ENCODE peak calls at places on chromosomes 16 and 17, in four cellular contexts. U is NCI-H1105 treated with DMSO at 0.1 percent for 48 hours; T is stimulated activated CD4-positive, alpha-beta T cell treated with anti-CD3 and anti-CD28 coated beads, Interleukin-4, amount 100 ng/mL, for 4 hours; Z is IMR-90. N is an unnamed sample.

GRCh38 chr17:80986816-80987480 is 4.7 kb upstream of the CHMP6 start:
- DNase-seq in U (no peak), T (no peak), Z (no peak), N (no peak)

GRCh38 chr16:81337097-81337496 is 22.3 kb downstream of the GAN start:
- DNase-seq in U (no peak), T (no peak), Z (no peak), N (no peak)

GRCh38 chr17:17682293-17682736 is 1.1 kb downstream of the RAI1 start:
- DNase-seq in U (peak; percentile 39), T (peak; percentile 54), Z (no peak), N (peak; percentile 70)

GRCh38 chr17:41665566-41666335 is 22.9 kb upstream of the EIF1 start:
- DNase-seq in U (peak; percentile 89), T (peak; percentile 91), Z (peak; percentile 74), N (peak; percentile 89)

GRCh38 chr17:69870751-69871199 is 204.2 kb upstream of the KCNJ16 start:
- DNase-seq in U (no peak), T (no peak), Z (peak; percentile 88), N (no peak)

GRCh38 chr16:8863594-8864424 is 5.0 kb downstream of the CARHSP1 start:
- DNase-seq in U (no peak), T (no peak), Z (no peak), N (peak; percentile 69)

GRCh38 chr17:40608061-40608581 is 39.5 kb downstream of the SMARCE1 start:
- DNase-seq in U (no peak), T (no peak), Z (no peak), N (no peak)

GRCh38 chr16:2280981-2281542 is 13.1 kb upstream of the RNPS1 start:
- DNase-seq in U (no peak), T (no peak), Z (no peak), N (no peak)

GRCh38 chr16:56332464-56333079 is 92.8 kb downstream of the AMFR start:
- DNase-seq in U (no peak), T (no peak), Z (peak; percentile 45), N (peak; percentile 75)

GRCh38 chr17:11372692-11373091 is 131.7 kb downstream of the SHISA6 start:
- DNase-seq in U (no peak), T (no peak), Z (no peak), N (no peak)

GRCh38 chr17:16415031-16415924 is at the start of gene TRPV2:
- DNase-seq in U (no peak), T (peak; percentile 46), Z (no peak), N (peak; percentile 66)

GRCh38 chr16:86044241-86044671 is 145.3 kb downstream of the IRF8 start:
- DNase-seq in U (no peak), T (peak; percentile 51), Z (peak; percentile 64), N (peak; percentile 47)

GRCh38 chr16:19329932-19330331 is 44.4 kb downstream of the CLEC19A start:
- DNase-seq in U (no peak), T (no peak), Z (no peak), N (no peak)

GRCh38 chr16:3664187-3664896 is 9.9 kb downstream of the DNASE1 start:
- DNase-seq in U (no peak), T (no peak), Z (no peak), N (no peak)

GRCh38 chr17:48816774-48817590 is at the start of gene TTLL6:
- DNase-seq in U (peak; percentile 95), T (peak; percentile 65), Z (peak; percentile 56), N (peak; percentile 96)

GRCh38 chr17:6695565-6695964 is 17.6 kb downstream of the SLC13A5 start:
- DNase-seq in U (no peak), T (no peak), Z (no peak), N (no peak)

GRCh38 chr16:55257971-55258613 is 65.9 kb upstream of the IRX6 start:
- DNase-seq in U (no peak), T (peak; percentile 28), Z (peak; percentile 26), N (peak; percentile 74)

GRCh38 chr17:62194401-62194800 is 129.3 kb upstream of the MED13 start:
- DNase-seq in U (no peak), T (no peak), Z (no peak), N (no peak)

GRCh38 chr16:78957328-78958100 is 643.0 kb downstream of the MAF start:
- DNase-seq in U (peak; percentile 57), T (peak; percentile 17), Z (no peak), N (no peak)

GRCh38 chr17:71440513-71440912 is 680.3 kb upstream of the SOX9 start:
- DNase-seq in U (no peak), T (no peak), Z (peak; percentile 15), N (no peak)

GRCh38 chr16:19601083-19601976 is 45.8 kb downstream of the VPS35L start:
- DNase-seq in U (peak; percentile 32), T (peak; percentile 2), Z (peak; percentile 36), N (no peak)

GRCh38 chr17:58317421-58318064 is 11.1 kb downstream of the TSPOAP1 start:
- DNase-seq in U (peak; percentile 38), T (peak; percentile 49), Z (peak; percentile 75), N (peak; percentile 31)

GRCh38 chr16:71723537-71724319 is 773 bp downstream of the PHLPP2 start:
- DNase-seq in U (peak; percentile 60), T (peak; percentile 81), Z (peak; percentile 49), N (peak; percentile 82)

GRCh38 chr16:15704545-15704987 is 54.5 kb downstream of the NDE1 start:
- DNase-seq in U (peak; percentile 30), T (peak; percentile 73), Z (peak; percentile 69), N (peak; percentile 46)

GRCh38 chr16:58678716-58679115 is 5.9 kb downstream of the SLC38A7 start:
- DNase-seq in U (no peak), T (no peak), Z (no peak), N (no peak)

GRCh38 chr17:5800131-5800530 is 215.8 kb upstream of the NLRP1 start:
- DNase-seq in U (no peak), T (no peak), Z (no peak), N (no peak)

GRCh38 chr16:87628940-87629339 is 26.6 kb downstream of the JPH3 start:
- DNase-seq in U (no peak), T (no peak), Z (peak; percentile 28), N (no peak)

GRCh38 chr16:57795431-57795878 is 6.8 kb downstream of the KIFC3 start:
- DNase-seq in U (peak; percentile 26), T (no peak), Z (peak; percentile 38), N (peak; percentile 41)

GRCh38 chr16:48607056-48607825 is 2.7 kb downstream of the N4BP1 start:
- DNase-seq in U (no peak), T (no peak), Z (peak; percentile 67), N (peak; percentile 36)

GRCh38 chr17:38896373-38896954 is 26.6 kb downstream of the LASP1 start:
- DNase-seq in U (no peak), T (no peak), Z (peak; percentile 22), N (peak; percentile 40)

GRCh38 chr16:27436065-27436464 is 34.1 kb downstream of the IL21R start:
- DNase-seq in U (no peak), T (no peak), Z (no peak), N (no peak)

GRCh38 chr17:82242977-82243647 is 14.3 kb downstream of the SLC16A3 start:
- DNase-seq in U (no peak), T (no peak), Z (peak; percentile 83), N (peak; percentile 69)

GRCh38 chr17:64491034-64491860 is 5.6 kb downstream of the POLG2 start:
- DNase-seq in U (no peak), T (peak; percentile 22), Z (peak; percentile 42), N (no peak)

GRCh38 chr17:5843366-5844026 is 226.7 kb upstream of the WSCD1 start:
- DNase-seq in U (no peak), T (no peak), Z (no peak), N (no peak)

GRCh38 chr17:79740413-79740812 is 9.7 kb downstream of the ENPP7 start:
- DNase-seq in U (no peak), T (no peak), Z (no peak), N (no peak)

GRCh38 chr17:65143899-65144590 is 6.9 kb downstream of the RGS9 start:
- DNase-seq in U (no peak), T (no peak), Z (no peak), N (no peak)

GRCh38 chr17:55228683-55229192 is 36.0 kb upstream of the HLF start:
- DNase-seq in U (no peak), T (no peak), Z (no peak), N (no peak)

N was measured in left colon.